ENCODE peak calls at places on chromosomes 7 and 10, in four cellular contexts. T, X, Z and J are unnamed samples.

GRCh38 chr7:66070222-66070621 is 5.4 kb upstream of the ASL start:
- DNase-seq in T (no peak), X (no peak), Z (no peak), J (no peak)

GRCh38 chr10:110972231-110973134 is 53.1 kb downstream of the SHOC2 start:
- DNase-seq in T (no peak), X (no peak), Z (no peak), J (no peak)

GRCh38 chr7:26856481-26856880 is 7.9 kb downstream of the SKAP2 start:
- DNase-seq in T (no peak), X (peak), Z (no peak), J (no peak)

GRCh38 chr7:108598153-108598552 is 28.5 kb downstream of the DNAJB9 start:
- DNase-seq in T (no peak), X (no peak), Z (no peak), J (no peak)

GRCh38 chr10:100229819-100230422 is 525 bp upstream of the CHUK start:
- DNase-seq in T (no peak), X (no peak), Z (no peak), J (no peak)

GRCh38 chr7:6375346-6376101 is 72.2 kb downstream of the DAGLB start:
- DNase-seq in T (no peak), X (peak), Z (no peak), J (no peak)

GRCh38 chr10:95035343-95036283 is 33.7 kb downstream of the CYP2C8 start:
- DNase-seq in T (no peak), X (no peak), Z (no peak), J (no peak)

GRCh38 chr10:28891058-28891713 is 213.9 kb downstream of the BAMBI start:
- DNase-seq in T (no peak), X (no peak), Z (no peak), J (no peak)

GRCh38 chr10:97596101-97597055 is 6.9 kb downstream of the C10orf62 start:
- DNase-seq in T (peak), X (peak), Z (peak), J (peak)

GRCh38 chr7:91348686-91349085 is 84.5 kb downstream of the FZD1 start:
- DNase-seq in T (peak), X (peak), Z (no peak), J (no peak)

GRCh38 chr7:95376632-95377380 is 19.4 kb downstream of the PON3 start:
- DNase-seq in T (no peak), X (no peak), Z (no peak), J (no peak)

DNA sequence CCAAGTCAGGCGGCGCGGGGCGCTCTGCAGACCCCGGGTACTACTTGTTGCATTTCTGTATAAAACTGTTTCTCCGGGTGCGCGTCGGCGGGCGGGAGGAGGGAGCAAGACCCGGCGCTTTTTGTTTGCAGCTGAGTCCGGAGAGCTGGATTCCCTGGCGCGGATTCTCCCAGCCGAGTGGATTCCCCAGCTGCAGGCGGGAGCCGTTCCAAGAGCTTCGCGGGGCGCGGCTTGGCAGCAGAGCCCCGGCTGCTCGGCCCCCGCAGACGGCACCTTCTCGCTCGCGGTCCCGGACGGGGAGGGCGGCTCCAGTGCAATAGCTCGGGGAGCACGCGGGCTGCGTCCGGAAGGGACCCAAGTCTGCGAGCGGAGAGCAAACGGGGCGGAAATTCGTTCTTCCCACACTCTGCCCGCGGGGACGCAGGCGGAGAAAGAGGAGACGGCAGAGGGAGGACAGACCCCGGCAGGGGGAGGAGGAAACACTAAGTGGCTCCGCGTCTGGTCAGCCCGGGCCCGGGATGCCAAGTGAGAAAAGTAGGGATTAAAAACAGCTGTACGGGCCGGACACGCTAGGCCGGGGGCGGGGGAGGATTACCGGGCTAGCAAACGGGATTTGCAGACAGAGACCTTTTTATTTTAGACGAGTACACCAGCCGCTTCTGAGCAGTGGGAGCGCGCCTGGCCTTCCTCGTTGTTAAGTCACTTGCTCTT is at the start of gene TRIL:
- DNase-seq in T (peak), X (peak), Z (no peak), J (no peak)
- H3K4me3 ChIP-seq in T (peak), X (peak), Z (peak), J (peak)

GRCh38 chr10:87870154-87870553 is 6.7 kb downstream of the PTEN start:
- DNase-seq in T (no peak), X (no peak), Z (no peak), J (no peak)
- H3K4me3 ChIP-seq in T (no peak), X (no peak), Z (no peak), J (no peak)

GRCh38 chr10:35896011-35896410 is 253.9 kb upstream of the FZD8 start:
- DNase-seq in T (peak), X (peak), Z (no peak), J (peak)

GRCh38 chr10:35898722-35899485 is 256.8 kb upstream of the FZD8 start:
- DNase-seq in T (no peak), X (no peak), Z (no peak), J (no peak)

GRCh38 chr10:35890970-35891330 is 248.9 kb upstream of the FZD8 start:
- DNase-seq in T (no peak), X (no peak), Z (peak), J (no peak)

GRCh38 chr10:35890061-35890969 is 248.2 kb upstream of the FZD8 start:
- DNase-seq in T (no peak), X (peak), Z (no peak), J (no peak)

GRCh38 chr10:35895331-35895730 is 253.2 kb upstream of the FZD8 start:
- DNase-seq in T (peak), X (peak), Z (no peak), J (no peak)
- H3K4me3 ChIP-seq in T (no peak), X (no peak), Z (no peak), J (no peak)

GRCh38 chr10:26931223-26931622 is 70.5 kb upstream of the ABI1 start:
- DNase-seq in T (no peak), X (no peak), Z (no peak), J (no peak)
- H3K4me3 ChIP-seq in T (peak), X (no peak), Z (no peak), J (peak)

GRCh38 chr10:107163904-107164861 is at the start of gene SORCS1:
- DNase-seq in T (no peak), X (no peak), Z (no peak), J (no peak)
- H3K4me3 ChIP-seq in T (peak), X (no peak), Z (peak), J (peak)

DNA sequence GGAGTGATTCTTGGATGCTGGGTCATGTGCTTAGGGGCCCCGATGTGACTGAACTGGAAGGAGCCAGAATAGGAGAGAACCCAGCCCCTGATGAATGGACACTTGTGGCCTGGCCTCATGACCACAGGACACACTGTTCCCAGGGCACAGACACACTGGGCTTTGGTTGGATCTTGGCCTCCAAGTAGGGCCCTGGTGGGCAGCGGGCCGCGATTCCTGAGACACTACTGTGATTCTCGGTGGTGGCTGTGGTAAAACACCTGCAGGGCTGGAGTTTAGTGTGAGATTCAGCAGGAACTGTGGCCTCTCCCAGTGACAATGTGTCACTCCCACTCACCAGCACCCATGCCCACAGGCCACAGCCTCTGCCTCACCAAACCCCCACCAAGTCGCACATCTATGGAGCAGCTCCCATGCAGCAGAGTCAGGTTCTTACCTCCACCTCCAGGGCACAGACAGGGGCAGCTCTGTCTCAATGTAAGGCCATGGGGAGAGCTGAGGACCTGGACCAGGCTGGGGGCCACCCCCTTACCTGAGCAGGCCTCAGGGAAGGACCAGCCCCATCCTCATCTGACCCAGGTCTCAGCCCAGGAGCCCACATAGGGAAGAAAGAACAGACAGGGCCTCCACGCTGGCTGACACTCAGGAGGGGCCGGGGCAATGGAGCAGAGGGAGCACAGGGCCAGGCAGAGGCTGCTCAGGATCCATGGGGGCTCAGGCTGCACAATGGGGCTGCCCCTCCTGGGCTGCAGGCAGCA is 33.2 kb upstream of the ZNF716 start:
- DNase-seq in T (no peak), X (no peak), Z (no peak), J (no peak)
- H3K4me3 ChIP-seq in T (no peak), X (no peak), Z (no peak), J (no peak)

DNA sequence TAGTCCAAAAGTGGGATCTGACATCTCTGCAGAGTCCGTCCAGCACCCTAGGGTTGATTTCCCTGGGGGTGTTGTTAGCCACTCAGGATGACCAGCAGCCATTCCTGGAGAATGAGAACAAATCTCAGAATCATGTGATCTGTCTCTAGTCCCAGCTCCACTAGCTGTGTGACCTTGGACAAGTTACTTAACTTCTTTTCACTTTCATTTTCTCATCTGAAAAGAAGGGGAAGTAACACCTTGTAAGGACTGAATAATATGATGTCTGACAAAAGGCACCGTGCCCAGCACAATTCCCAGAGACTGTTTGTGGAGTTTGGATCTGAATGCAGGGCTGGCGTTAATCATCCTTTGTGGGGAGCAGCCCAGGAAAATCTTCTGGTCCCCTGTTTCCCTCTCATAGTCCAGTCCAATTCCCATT is 44.2 kb downstream of the MTURN start:
- DNase-seq in T (no peak), X (no peak), Z (no peak), J (no peak)
- H3K4me3 ChIP-seq in T (no peak), X (no peak), Z (no peak), J (no peak)

DNA sequence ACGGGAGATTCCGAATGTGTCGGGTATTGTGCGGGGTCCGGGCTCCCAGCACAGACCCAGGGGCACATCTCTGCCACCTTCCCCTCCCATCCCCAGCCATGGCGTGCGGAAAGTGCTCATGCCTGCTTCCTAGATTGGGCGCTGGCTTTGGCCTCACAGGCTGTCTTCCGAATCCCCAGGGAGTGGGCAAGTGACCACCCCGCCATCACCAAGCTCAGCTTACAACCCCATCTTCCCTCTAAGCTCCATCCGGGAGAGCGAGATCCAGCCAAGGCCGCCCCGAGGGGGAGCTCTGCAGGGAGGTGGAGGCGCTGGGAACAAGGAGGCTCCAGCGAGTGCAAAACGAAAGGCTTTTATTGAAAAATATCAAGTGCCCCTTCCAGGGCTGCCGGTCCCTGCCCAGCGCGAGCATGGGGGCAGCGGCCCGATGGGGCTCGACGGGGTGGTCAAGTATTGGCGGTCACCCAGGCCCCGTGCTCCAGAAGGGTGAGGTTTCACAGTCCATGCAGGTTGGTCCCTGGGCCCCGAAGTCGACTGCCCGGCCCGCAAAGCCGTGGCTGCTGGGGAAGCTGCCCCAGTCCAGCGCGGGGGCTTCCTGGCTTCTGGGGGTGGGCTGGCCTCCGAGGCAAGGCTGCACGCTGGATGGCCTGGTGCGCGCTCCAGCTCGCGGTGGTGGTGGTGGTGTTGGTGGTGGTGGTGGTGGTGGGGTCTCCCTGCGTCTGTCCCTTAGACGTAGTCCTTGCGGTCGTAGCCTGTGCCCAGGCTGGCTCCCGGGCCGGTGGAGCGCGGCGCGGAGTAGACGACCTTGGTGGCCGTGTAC is 1.2 kb downstream of the CLDN3 start:
- DNase-seq in T (no peak), X (no peak), Z (no peak), J (no peak)
- H3K4me3 ChIP-seq in T (no peak), X (no peak), Z (no peak), J (peak)

DNA sequence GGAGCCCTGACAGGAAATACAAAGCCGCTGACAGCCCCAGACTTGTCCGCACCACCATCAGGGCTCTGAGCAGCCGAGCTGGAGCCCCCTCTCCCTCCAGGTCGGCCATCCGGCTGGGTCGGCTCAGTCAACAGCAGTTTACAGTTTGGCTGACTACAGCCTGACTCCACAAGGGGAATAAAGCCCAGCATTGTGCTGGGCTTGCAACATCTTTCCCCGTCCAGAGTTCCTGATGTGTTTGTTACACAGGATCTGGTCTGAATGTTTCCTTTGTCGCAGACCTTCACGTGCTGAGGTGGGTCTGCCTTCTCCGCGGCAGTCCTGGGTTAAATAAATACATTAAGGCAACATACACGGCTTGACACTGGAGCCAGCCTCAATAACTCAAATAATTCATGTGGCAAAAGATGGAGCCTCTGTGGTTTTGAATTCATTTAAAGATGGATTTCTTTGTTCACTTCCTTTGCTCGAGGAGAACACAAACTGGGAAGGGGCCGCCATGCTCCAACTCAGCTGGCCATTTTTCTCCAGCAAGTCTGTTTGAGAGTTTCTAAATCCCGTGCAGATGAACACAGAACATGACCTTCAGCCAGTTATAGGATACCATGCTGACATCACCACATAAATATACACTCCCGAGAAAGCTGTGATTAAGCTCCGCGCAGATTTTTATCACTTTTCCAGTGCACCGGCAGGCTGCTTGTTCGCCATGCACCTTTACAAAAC is 192.1 kb downstream of the WDR11 start:
- DNase-seq in T (no peak), X (no peak), Z (no peak), J (no peak)
- H3K4me3 ChIP-seq in T (no peak), X (no peak), Z (no peak), J (no peak)

DNA sequence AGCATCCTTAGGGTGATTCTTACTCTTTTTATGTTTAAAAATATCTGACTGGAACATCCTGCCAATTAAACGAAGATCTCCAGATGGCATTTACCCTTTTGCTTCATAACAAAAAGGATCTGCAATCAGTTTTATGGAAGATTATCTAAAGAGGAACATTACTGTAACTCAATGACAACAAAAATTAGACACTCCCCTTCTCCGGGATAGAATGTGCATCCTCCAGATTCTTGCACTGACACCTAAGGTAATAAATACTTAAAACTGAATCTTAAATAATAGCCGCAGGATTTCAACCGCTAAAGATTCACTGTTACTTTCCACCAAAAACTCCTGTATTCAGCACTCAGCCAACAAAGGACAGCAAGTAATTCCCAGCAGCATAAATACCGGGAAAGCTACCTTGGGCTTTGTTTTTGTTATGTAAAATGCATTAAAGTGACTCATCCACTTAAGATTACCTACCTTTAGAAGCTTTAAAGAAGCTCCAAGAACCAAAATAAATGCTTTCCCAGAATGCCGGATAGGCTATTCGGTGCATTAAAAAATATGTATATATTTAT is 1.6 kb downstream of the CACNA2D1 start:
- DNase-seq in T (no peak), X (peak), Z (no peak), J (no peak)
- H3K4me3 ChIP-seq in T (peak), X (peak), Z (peak), J (no peak)